ENCODE peak calls at places on chromosomes 12 and 14, in nine cellular contexts. U is GM23248, X is hepatocyte, O is GM23338, F is neural progenitor cell, L is OCI-LY7, I is HCT116, H is SK-N-SH, Q is MM.1S. B is an unnamed sample.

GRCh38 chr14:21455592-21455911 is 371 bp downstream of the CHD8 start:
- DNase-seq in U (peak; percentile 81), X (peak; percentile 62), O (no peak), F (no peak), L (no peak), I (no peak), H (no peak), Q (no peak), B (peak; percentile 12)

GRCh38 chr12:84497819-84498218 is 414.8 kb downstream of the SLC6A15 start:
- DNase-seq in U (peak; percentile 9), X (no peak), O (peak; percentile 32), F (peak; percentile 9), L (no peak), I (peak; percentile 16), H (no peak), Q (no peak), B (peak; percentile 25)

GRCh38 chr12:57229041-57229633 is 374 bp upstream of the SHMT2 start:
- DNase-seq in U (peak; percentile 51), X (no peak), O (no peak), F (no peak), L (peak; percentile 50), I (no peak), H (no peak), Q (no peak), B (no peak)

GRCh38 chr14:63938198-63939005 is 85.6 kb downstream of the SYNE2 start:
- DNase-seq in U (no peak), X (no peak), O (no peak), F (no peak), L (peak; percentile 33), I (no peak), H (no peak), Q (no peak), B (no peak)

GRCh38 chr14:71361335-71361734 is 454.1 kb downstream of the PCNX1 start:
- DNase-seq in U (peak; percentile 56), X (no peak), O (no peak), F (no peak), L (no peak), I (no peak), H (no peak), Q (no peak), B (peak; percentile 70)

GRCh38 chr12:6197996-6198395 is 2.2 kb upstream of the CD9 start:
- DNase-seq in U (no peak), X (no peak), O (peak; percentile 56), F (peak; percentile 46), L (no peak), I (no peak), H (no peak), Q (no peak), B (no peak)

GRCh38 chr12:107179883-107180282 is 86.5 kb upstream of the CRY1 start:
- DNase-seq in U (peak; percentile 14), X (no peak), O (no peak), F (no peak), L (no peak), I (no peak), H (no peak), Q (no peak), B (no peak)

GRCh38 chr12:64550758-64551157 is 59.5 kb upstream of the RASSF3 start:
- DNase-seq in U (no peak), X (no peak), O (no peak), F (no peak), L (no peak), I (no peak), H (no peak), Q (no peak), B (no peak)

GRCh38 chr14:67371247-67372148 is 11.4 kb downstream of the EIF2S1 start:
- DNase-seq in U (no peak), X (no peak), O (no peak), F (no peak), L (no peak), I (no peak), H (no peak), Q (no peak), B (no peak)

GRCh38 chr14:64891839-64892375 is 12.2 kb upstream of the SPTB start:
- DNase-seq in U (peak; percentile 82), X (peak; percentile 81), O (peak; percentile 80), F (peak; percentile 82), L (peak; percentile 60), I (peak; percentile 59), H (peak; percentile 48), Q (peak; percentile 38), B (peak; percentile 88)

GRCh38 chr12:129544716-129545115 is 359.1 kb downstream of the TMEM132D start:
- DNase-seq in U (no peak), X (no peak), O (no peak), F (no peak), L (no peak), I (no peak), H (no peak), Q (no peak), B (no peak)

GRCh38 chr12:52813885-52814709 is at the start of gene KRT4:
- DNase-seq in U (peak; percentile 22), X (peak; percentile 38), O (no peak), F (no peak), L (no peak), I (no peak), H (no peak), Q (no peak), B (peak; percentile 61)

GRCh38 chr12:66066071-66066928 is 64.2 kb downstream of the LLPH start:
- DNase-seq in U (peak; percentile 13), X (no peak), O (no peak), F (peak; percentile 38), L (no peak), I (no peak), H (no peak), Q (peak; percentile 82), B (no peak)

GRCh38 chr14:94769413-94770250 is at the start of gene GSC:
- DNase-seq in U (peak; percentile 84), X (peak; percentile 54), O (peak; percentile 89), F (peak; percentile 92), L (no peak), I (no peak), H (peak; percentile 90), Q (peak; percentile 14), B (peak; percentile 2)

DNA sequence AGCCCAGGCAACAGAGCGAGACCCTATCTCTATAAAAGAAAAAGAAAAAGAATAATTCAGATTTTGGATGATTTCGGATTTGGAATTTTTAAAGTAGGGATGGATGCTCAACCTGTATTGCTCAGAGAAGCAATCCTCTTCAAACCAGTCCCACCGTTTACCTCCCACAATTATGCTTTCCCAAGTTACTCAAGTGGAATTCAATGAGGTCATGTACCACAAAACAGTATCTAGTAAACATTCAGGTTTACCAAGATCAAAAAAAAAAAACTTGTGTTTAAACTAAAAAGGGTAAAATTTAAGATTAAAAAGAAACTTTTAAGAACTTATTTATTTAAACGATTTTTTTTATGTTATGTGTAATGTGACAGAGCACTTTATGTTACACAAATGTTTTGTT is 2.5 kb downstream of the KDM5A start:
- DNase-seq in U (peak; percentile 64), X (no peak), O (no peak), F (no peak), L (no peak), I (no peak), H (no peak), Q (no peak), B (peak; percentile 37)
- TF ChIP-seq EZH2phosphoT487 in U (no peak), X (no peak), O (no peak), F (no peak), L (no peak), I (no peak), H (no peak), Q (no peak), B (no peak)

DNA sequence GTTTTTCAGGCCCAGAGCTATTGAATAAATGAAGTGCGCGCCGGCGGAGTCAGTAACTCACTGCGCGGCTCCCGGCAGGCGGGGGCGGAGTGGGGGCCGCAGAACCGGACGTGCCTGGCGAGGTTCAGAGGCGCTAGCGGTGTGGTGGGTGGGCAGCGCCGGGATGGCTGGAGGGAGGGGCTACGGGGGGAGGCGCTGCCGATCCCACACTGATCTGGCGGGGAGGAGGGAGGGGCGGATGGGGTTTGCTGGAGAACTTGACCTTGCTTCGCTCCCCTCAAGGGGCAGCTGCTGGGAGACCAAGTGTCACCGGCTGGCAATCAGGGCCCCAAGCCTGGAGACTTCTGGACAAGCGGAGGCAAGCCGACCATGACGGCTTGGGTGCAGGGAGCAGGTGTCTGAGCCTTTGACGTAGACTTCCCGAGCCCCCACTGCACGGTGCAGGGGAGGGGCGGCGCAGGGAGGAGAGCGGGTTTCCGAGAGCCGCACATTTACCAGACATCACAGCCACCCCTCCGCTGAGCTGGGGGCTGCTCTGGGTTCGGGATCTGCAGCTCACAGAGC is 174.1 kb upstream of the RTL1 start:
- DNase-seq in U (peak; percentile 67), X (peak; percentile 75), O (peak; percentile 82), F (peak; percentile 53), L (no peak), I (no peak), H (peak; percentile 73), Q (no peak), B (no peak)
- H3K4me1 ChIP-seq in U (peaks cover 19% of the 10 kb centered on the region), X (peaks cover 29% of the 10 kb centered on the region), O (peaks cover 29% of the 10 kb centered on the region), F (peaks cover 18% of the 10 kb centered on the region), L (no peaks in the 10 kb centered on the region), I (peaks cover 14% of the 10 kb centered on the region), H (peaks cover 19% of the 10 kb centered on the region), Q (no peaks in the 10 kb centered on the region), B (peaks cover 18% of the 10 kb centered on the region)

DNA sequence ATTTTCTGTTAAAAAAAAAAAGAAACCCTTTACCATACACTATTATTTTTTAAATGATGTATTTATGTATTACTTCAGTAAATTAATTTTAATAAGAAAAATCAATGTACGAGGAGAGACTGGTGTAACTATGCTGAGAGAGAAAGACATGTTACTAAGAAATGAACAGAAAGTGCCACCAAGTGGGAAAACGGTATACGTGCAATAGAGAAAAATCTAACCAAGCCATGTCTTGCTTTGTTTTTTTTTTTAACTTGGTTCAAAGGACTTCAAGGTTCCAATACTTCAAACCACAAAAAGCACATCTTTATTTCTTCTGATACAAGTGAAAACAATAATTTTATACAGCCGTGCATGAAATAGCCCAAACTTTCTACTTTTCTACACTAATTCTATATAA is 22.9 kb downstream of the NDUFA12 start:
- DNase-seq in U (peak; percentile 39), X (peak; percentile 37), O (no peak), F (no peak), L (peak; percentile 34), I (no peak), H (peak; percentile 21), Q (no peak), B (peak; percentile 2)
- TF ChIP-seq EZH2phosphoT487 in U (no peak), X (no peak), O (no peak), F (no peak), L (no peak), I (no peak), H (no peak), Q (no peak), B (no peak)

GRCh38 chr12:41661141-41661540 is 473.0 kb downstream of the PDZRN4 start:
- DNase-seq in U (no peak), X (no peak), O (no peak), F (no peak), L (no peak), I (no peak), H (no peak), Q (no peak), B (no peak)

DNA sequence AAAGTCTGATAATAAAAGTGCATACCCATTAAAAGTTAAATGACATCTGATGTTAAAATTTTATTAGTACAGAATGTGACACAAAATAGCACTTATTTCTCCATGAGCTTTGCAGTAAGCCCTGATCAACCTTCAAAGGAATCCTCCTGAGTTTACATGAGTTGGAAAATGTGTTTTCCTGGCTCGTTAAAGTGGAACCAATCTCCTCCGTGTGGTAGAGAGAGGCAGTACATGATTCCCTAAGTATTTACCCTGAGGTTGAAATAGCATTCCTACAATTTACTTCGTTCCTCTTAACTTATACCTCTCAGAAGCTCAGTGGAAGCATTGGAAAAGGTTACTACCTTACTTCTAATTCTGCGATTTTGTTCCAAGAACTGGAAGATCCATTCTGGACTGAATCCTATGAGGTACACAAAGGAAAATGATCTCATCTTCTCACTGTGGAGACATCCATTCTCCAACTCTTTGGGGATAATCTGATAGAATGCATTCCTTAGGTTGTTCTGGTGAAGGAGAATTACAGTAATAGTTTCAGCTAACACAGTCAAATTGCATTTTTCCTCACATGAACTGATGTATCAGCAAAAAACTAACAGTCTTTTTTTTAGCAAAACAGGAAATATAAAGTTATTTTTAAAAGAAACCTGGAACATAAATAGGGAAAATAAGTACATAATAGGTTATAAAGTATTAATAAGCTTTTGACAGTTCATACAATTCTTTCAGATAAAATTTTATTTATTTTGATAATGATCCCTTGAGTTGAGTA is 475.6 kb downstream of the PDZRN4 start:
- DNase-seq in U (peak; percentile 29), X (peak; percentile 60), O (peak; percentile 80), F (peak; percentile 39), L (peak; percentile 12), I (peak; percentile 16), H (peak; percentile 49), Q (peak; percentile 22), B (peak; percentile 53)
- H3K4me1 ChIP-seq in U (no peaks in the 10 kb centered on the region), X (no peaks in the 10 kb centered on the region), O (no peaks in the 10 kb centered on the region), F (no peaks in the 10 kb centered on the region), L (no peaks in the 10 kb centered on the region), I (no peaks in the 10 kb centered on the region), H (no peaks in the 10 kb centered on the region), Q (no peaks in the 10 kb centered on the region), B (no peaks in the 10 kb centered on the region)

B was measured in PC-3.